ENCODE peak calls at places on chromosomes 5 and 9, in nine cellular contexts. B is breast epithelium; P is upper lobe of right lung; A is stimulated activated CD8-positive, alpha-beta memory T cell treated with anti-CD3 and anti-CD28 coated beads, Interleukin-4, amount 100 ng/mL, for 1 hour; S is T-helper 2 cell; F is HuH-7.5; E is activated T-helper 2 cell treated with anti-CD3 and anti-CD28 coated beads, Interferon-gamma antibody, Interleukin-2, Interleukin-4, amounts not matched to agents 10 μg/mL and 5 μg/mL and 100 μg/mL, durations not matched to agents 14 hours and 24 hours and 36 hours; K is DMS153; X is CD8-positive, alpha-beta T cell. U is an unnamed sample.

GRCh38 chr5:141508440-141508807 is 19.5 kb downstream of the PCDHGC5 start:
- DNase-seq in B (no peak), P (no peak), A (no peak), S (no peak), F (no peak), E (no peak), K (no peak), X (no peak), U (no peak)

GRCh38 chr5:154132718-154133307 is 57.7 kb upstream of the GALNT10 start:
- DNase-seq in B (no peak), P (no peak), A (no peak), S (no peak), F (no peak), E (no peak), K (no peak), X (no peak), U (no peak)

GRCh38 chr9:37938121-37938906 is 34.4 kb upstream of the SLC25A51 start:
- DNase-seq in B (no peak), P (no peak), A (no peak), S (no peak), F (no peak), E (no peak), K (no peak), X (no peak), U (no peak)

GRCh38 chr9:107542814-107543213 is 53.2 kb upstream of the KLF4 start:
- DNase-seq in B (no peak), P (no peak), A (no peak), S (no peak), F (no peak), E (no peak), K (no peak), X (no peak), U (no peak)

GRCh38 chr5:147140558-147140957 is 94.3 kb upstream of the STK32A start:
- DNase-seq in B (no peak), P (no peak), A (no peak), S (no peak), F (peak), E (no peak), K (peak), X (no peak), U (no peak)

GRCh38 chr5:68754536-68754935 is 339.3 kb upstream of the SLC30A5 start:
- DNase-seq in B (no peak), P (no peak), A (no peak), S (no peak), F (no peak), E (no peak), K (no peak), X (no peak), U (no peak)

GRCh38 chr9:22041792-22042191 is 32.7 kb upstream of the CDKN2B start:
- DNase-seq in B (no peak), P (no peak), A (no peak), S (no peak), F (no peak), E (no peak), K (no peak), X (no peak), U (no peak)

GRCh38 chr5:143153332-143154119 is 250.0 kb downstream of the NR3C1 start:
- DNase-seq in B (no peak), P (no peak), A (no peak), S (no peak), F (no peak), E (no peak), K (no peak), X (no peak), U (no peak)

GRCh38 chr9:133787749-133788015 is 49.5 kb upstream of the SARDH start:
- DNase-seq in B (no peak), P (no peak), A (no peak), S (no peak), F (peak), E (no peak), K (no peak), X (no peak), U (no peak)

GRCh38 chr5:59598547-59598874 is 295.0 kb downstream of the PDE4D start:
- DNase-seq in B (no peak), P (no peak), A (no peak), S (no peak), F (no peak), E (no peak), K (no peak), X (no peak), U (no peak)

GRCh38 chr5:126139773-126140172 is 283.4 kb upstream of the GRAMD2B start:
- DNase-seq in B (no peak), P (no peak), A (no peak), S (no peak), F (no peak), E (no peak), K (no peak), X (no peak), U (no peak)

GRCh38 chr5:102628449-102629175 is 126.5 kb upstream of the PAM start:
- DNase-seq in B (no peak), P (no peak), A (no peak), S (no peak), F (no peak), E (no peak), K (no peak), X (no peak), U (no peak)

U was measured in effector CD4-positive, alpha-beta T cell.